ENCODE peak calls at places on chromosomes 11 and 22, in four cellular contexts. U is stimulated activated CD8-positive, alpha-beta memory T cell treated with anti-CD3 and anti-CD28 coated beads, Interleukin-7, amount 100 ng/mL, for 1 hour; X is NAMALWA; V is midbrain. F is an unnamed sample.

GRCh38 chr22:30855266-30855665 is 113.3 kb downstream of the MORC2 start:
- DNase-seq in U (no peak), X (no peak), V (no peak), F (no peak)

GRCh38 chr11:9090488-9091043 is 833 bp downstream of the SCUBE2 start:
- DNase-seq in U (no peak), X (no peak), V (no peak), F (no peak)

GRCh38 chr22:21569459-21570161 is 2.1 kb downstream of the UBE2L3 start:
- DNase-seq in U (no peak), X (no peak), V (no peak), F (no peak)

GRCh38 chr11:75775056-75775455 is 6.5 kb downstream of the DGAT2 start:
- DNase-seq in U (no peak), X (no peak), V (no peak), F (no peak)

GRCh38 chr11:33001281-33001680 is 14.4 kb upstream of the DEPDC7 start:
- DNase-seq in U (no peak), X (no peak), V (no peak), F (no peak)

GRCh38 chr22:26168199-26168915 is 905 bp upstream of the SEZ6L start:
- DNase-seq in U (no peak), X (no peak), V (no peak), F (no peak)

GRCh38 chr11:2991477-2992233 is 474 bp downstream of the NAP1L4 start:
- DNase-seq in U (no peak), X (peak; percentile 47), V (no peak), F (no peak)

GRCh38 chr22:49922484-49922883 is 4.0 kb downstream of the CRELD2 start:
- DNase-seq in U (no peak), X (no peak), V (no peak), F (no peak)

GRCh38 chr11:23556163-23556750 is 696.0 kb upstream of the CCDC179 start:
- DNase-seq in U (no peak), X (no peak), V (no peak), F (no peak)

GRCh38 chr11:46216040-46216764 is 61.3 kb upstream of the CREB3L1 start:
- DNase-seq in U (no peak), X (no peak), V (no peak), F (no peak)

GRCh38 chr11:120198403-120198786 is 12.4 kb upstream of the OAF start:
- DNase-seq in U (no peak), X (no peak), V (no peak), F (no peak)

GRCh38 chr11:43779306-43779705 is 98.8 kb downstream of the HSD17B12 start:
- DNase-seq in U (no peak), X (no peak), V (no peak), F (no peak)

GRCh38 chr11:296206-296975 is 2.9 kb downstream of the IFITM5 start:
- DNase-seq in U (no peak), X (no peak), V (no peak), F (no peak)

GRCh38 chr11:90805172-90805571 is 582.3 kb upstream of the CHORDC1 start:
- DNase-seq in U (no peak), X (no peak), V (no peak), F (no peak)

GRCh38 chr22:37105154-37105553 is 4.4 kb downstream of the TMPRSS6 start:
- DNase-seq in U (no peak), X (no peak), V (no peak), F (no peak)

GRCh38 chr22:50436841-50437341 is 37.9 kb downstream of the SBF1 start:
- DNase-seq in U (no peak), X (no peak), V (no peak), F (no peak)

GRCh38 chr22:38724926-38725571 is 19.3 kb downstream of the GTPBP1 start:
- DNase-seq in U (no peak), X (peak; percentile 80), V (peak; percentile 77), F (no peak)

GRCh38 chr11:47928426-47928825 is 51.9 kb upstream of the PTPRJ start:
- DNase-seq in U (no peak), X (no peak), V (no peak), F (no peak)

GRCh38 chr11:63877658-63878241 is 38.8 kb downstream of the MARK2 start:
- DNase-seq in U (no peak), X (no peak), V (no peak), F (no peak)

GRCh38 chr22:30889268-30889995 is 79.1 kb downstream of the MORC2 start:
- DNase-seq in U (no peak), X (no peak), V (no peak), F (no peak)

GRCh38 chr22:49328630-49329405 is 498.9 kb downstream of the BRD1 start:
- DNase-seq in U (no peak), X (no peak), V (no peak), F (no peak)

GRCh38 chr11:14423633-14424032 is 64.7 kb upstream of the RRAS2 start:
- DNase-seq in U (no peak), X (no peak), V (no peak), F (no peak)

GRCh38 chr11:57751676-57752253 is at the start of gene BTBD18:
- DNase-seq in U (no peak), X (peak; percentile 63), V (peak; percentile 22), F (no peak)

GRCh38 chr11:79129702-79130101 is 311.1 kb downstream of the TENM4 start:
- DNase-seq in U (no peak), X (no peak), V (no peak), F (no peak)

GRCh38 chr11:78224906-78225420 is 36.2 kb downstream of the USP35 start:
- DNase-seq in U (no peak), X (no peak), V (no peak), F (no peak)

GRCh38 chr22:38032681-38033521 is 24.3 kb upstream of the PICK1 start:
- DNase-seq in U (no peak), X (no peak), V (no peak), F (peak; percentile 61)

GRCh38 chr22:19060356-19061009 is 61.7 kb downstream of the DGCR2 start:
- DNase-seq in U (no peak), X (no peak), V (no peak), F (peak; percentile 20)

GRCh38 chr22:42608481-42609361 is 6.0 kb downstream of the POLDIP3 start:
- DNase-seq in U (no peak), X (no peak), V (peak; percentile 60), F (peak; percentile 45)

GRCh38 chr11:120807414-120808150 is 216.3 kb upstream of the TBCEL start:
- DNase-seq in U (no peak), X (no peak), V (no peak), F (peak; percentile 87)

GRCh38 chr11:113647856-113648255 is 58.3 kb downstream of the TMPRSS5 start:
- DNase-seq in U (no peak), X (no peak), V (no peak), F (no peak)

GRCh38 chr22:27810566-27810965 is 9.0 kb upstream of the MN1 start:
- DNase-seq in U (no peak), X (no peak), V (no peak), F (peak; percentile 36)

GRCh38 chr11:77865805-77866204 is 44.9 kb downstream of the AAMDC start:
- DNase-seq in U (no peak), X (no peak), V (no peak), F (no peak)

GRCh38 chr11:112229746-112230433 is 3.7 kb downstream of the PTS start:
- DNase-seq in U (no peak), X (no peak), V (no peak), F (peak; percentile 65)

GRCh38 chr11:2816941-2817421 is 68.6 kb downstream of the CDKN1C start:
- DNase-seq in U (no peak), X (no peak), V (no peak), F (peak; percentile 66)

GRCh38 chr11:48007677-48008076 is 27.3 kb downstream of the PTPRJ start:
- DNase-seq in U (no peak), X (no peak), V (no peak), F (no peak)

GRCh38 chr11:88411265-88411664 is 73.7 kb upstream of the CTSC start:
- DNase-seq in U (no peak), X (no peak), V (no peak), F (peak; percentile 66)

F was measured in AG04450.